ENCODE peak calls at places on chromosome 12, in seven cellular contexts. One of them, this sample, is unnamed.
A peak's percentile ranks its signal among the peaks of the same experiment; 100 is the strongest.

GRCh38 chr12:21562859-21563258 is 36.8 kb downstream of the SPX start:
- DNase-seq in PC-3: no peak
- DNase-seq in endothelial cell of umbilical vein: no peak
- DNase-seq in right lobe of liver: no peak
- DNase-seq in H9: no peak
- DNase-seq in uterus: no peak
- DNase-seq in testis: no peak
- DNase-seq in this sample: no peak

GRCh38 chr12:61808856-61809255 is 451.3 kb upstream of the USP15 start:
- DNase-seq in PC-3: peak; percentile 9
- DNase-seq in endothelial cell of umbilical vein: no peak
- DNase-seq in right lobe of liver: no peak
- DNase-seq in H9: no peak
- DNase-seq in uterus: no peak
- DNase-seq in testis: no peak
- DNase-seq in this sample: no peak

GRCh38 chr12:100799770-100800169 is 5.2 kb downstream of the ANO4 start:
- DNase-seq in PC-3: peak; percentile 27
- DNase-seq in endothelial cell of umbilical vein: no peak
- DNase-seq in right lobe of liver: no peak
- DNase-seq in H9: no peak
- DNase-seq in uterus: no peak
- DNase-seq in testis: no peak
- DNase-seq in this sample: no peak

GRCh38 chr12:108373111-108373510 is 34.0 kb upstream of the CMKLR1 start:
- DNase-seq in PC-3: peak; percentile 19
- DNase-seq in endothelial cell of umbilical vein: no peak
- DNase-seq in right lobe of liver: no peak
- DNase-seq in H9: no peak
- DNase-seq in uterus: no peak
- DNase-seq in testis: no peak
- DNase-seq in this sample: no peak

GRCh38 chr12:131457028-131457310 is 253.9 kb upstream of the SFSWAP start:
- DNase-seq in PC-3: no peak
- DNase-seq in endothelial cell of umbilical vein: no peak
- DNase-seq in right lobe of liver: no peak
- DNase-seq in H9: no peak
- DNase-seq in uterus: no peak
- DNase-seq in testis: no peak
- DNase-seq in this sample: no peak

GRCh38 chr12:131758016-131758739 is 47.3 kb downstream of the SFSWAP start:
- DNase-seq in PC-3: no peak
- DNase-seq in endothelial cell of umbilical vein: no peak
- DNase-seq in right lobe of liver: no peak
- DNase-seq in H9: no peak
- DNase-seq in uterus: no peak
- DNase-seq in testis: no peak
- DNase-seq in this sample: no peak

GRCh38 chr12:11707535-11707934 is 58.1 kb downstream of the ETV6 start:
- DNase-seq in PC-3: no peak
- DNase-seq in endothelial cell of umbilical vein: no peak
- DNase-seq in right lobe of liver: peak; percentile 85
- DNase-seq in H9: no peak
- DNase-seq in uterus: no peak
- DNase-seq in testis: no peak
- DNase-seq in this sample: peak; percentile 81

GRCh38 chr12:54984602-54985376 is at the start of gene TESPA1:
- DNase-seq in PC-3: no peak
- DNase-seq in endothelial cell of umbilical vein: no peak
- DNase-seq in right lobe of liver: peak; percentile 68
- DNase-seq in H9: no peak
- DNase-seq in uterus: peak; percentile 31
- DNase-seq in testis: peak; percentile 55
- DNase-seq in this sample: no peak

GRCh38 chr12:2117541-2117940 is 64.8 kb downstream of the CACNA1C start:
- DNase-seq in PC-3: no peak
- DNase-seq in endothelial cell of umbilical vein: no peak
- DNase-seq in right lobe of liver: no peak
- DNase-seq in H9: no peak
- DNase-seq in uterus: peak; percentile 15
- DNase-seq in testis: no peak
- DNase-seq in this sample: no peak

GRCh38 chr12:130787445-130788410 is 51.3 kb downstream of the STX2 start:
- DNase-seq in PC-3: no peak
- DNase-seq in endothelial cell of umbilical vein: no peak
- DNase-seq in right lobe of liver: no peak
- DNase-seq in H9: peak; percentile 96
- DNase-seq in uterus: no peak
- DNase-seq in testis: no peak
- DNase-seq in this sample: no peak

GRCh38 chr12:19576421-19576925 is 137.2 kb downstream of the AEBP2 start:
- DNase-seq in PC-3: no peak
- DNase-seq in endothelial cell of umbilical vein: peak; percentile 64
- DNase-seq in right lobe of liver: no peak
- DNase-seq in H9: no peak
- DNase-seq in uterus: no peak
- DNase-seq in testis: no peak
- DNase-seq in this sample: no peak

GRCh38 chr12:21941522-21942376 is 523 bp upstream of the ABCC9 start:
- DNase-seq in PC-3: no peak
- DNase-seq in endothelial cell of umbilical vein: peak; percentile 20
- DNase-seq in right lobe of liver: peak; percentile 87
- DNase-seq in H9: peak; percentile 75
- DNase-seq in uterus: peak; percentile 78
- DNase-seq in testis: peak; percentile 15
- DNase-seq in this sample: no peak

GRCh38 chr12:2387051-2387834 is 334.5 kb downstream of the CACNA1C start:
- DNase-seq in PC-3: no peak
- DNase-seq in endothelial cell of umbilical vein: no peak
- DNase-seq in right lobe of liver: no peak
- DNase-seq in H9: peak; percentile 24
- DNase-seq in uterus: no peak
- DNase-seq in testis: no peak
- DNase-seq in this sample: no peak

GRCh38 chr12:80988986-80989385 is 51.3 kb upstream of the LIN7A start:
- DNase-seq in PC-3: no peak
- DNase-seq in endothelial cell of umbilical vein: no peak
- DNase-seq in right lobe of liver: no peak
- DNase-seq in H9: no peak
- DNase-seq in uterus: no peak
- DNase-seq in testis: no peak
- DNase-seq in this sample: no peak

GRCh38 chr12:39372929-39373328 is 70.0 kb downstream of the KIF21A start:
- DNase-seq in PC-3: peak; percentile 69
- DNase-seq in endothelial cell of umbilical vein: peak; percentile 19
- DNase-seq in right lobe of liver: no peak
- DNase-seq in H9: no peak
- DNase-seq in uterus: no peak
- DNase-seq in testis: no peak
- DNase-seq in this sample: no peak

GRCh38 chr12:25549120-25549519 is 4.0 kb downstream of the LMNTD1 start:
- DNase-seq in PC-3: no peak
- DNase-seq in endothelial cell of umbilical vein: no peak
- DNase-seq in right lobe of liver: no peak
- DNase-seq in H9: no peak
- DNase-seq in uterus: no peak
- DNase-seq in testis: no peak
- DNase-seq in this sample: no peak

GRCh38 chr12:52119398-52120254 is 40.1 kb downstream of the SMIM41 start:
- DNase-seq in PC-3: peak; percentile 67
- DNase-seq in endothelial cell of umbilical vein: peak; percentile 35
- DNase-seq in right lobe of liver: peak; percentile 88
- DNase-seq in H9: peak; percentile 96
- DNase-seq in uterus: no peak
- DNase-seq in testis: peak; percentile 71
- DNase-seq in this sample: no peak

GRCh38 chr12:124828264-124829007 is 35.2 kb downstream of the SCARB1 start:
- DNase-seq in PC-3: peak; percentile 72
- DNase-seq in endothelial cell of umbilical vein: no peak
- DNase-seq in right lobe of liver: peak; percentile 91
- DNase-seq in H9: no peak
- DNase-seq in uterus: no peak
- DNase-seq in testis: no peak
- DNase-seq in this sample: no peak

GRCh38 chr12:34109390-34109789 is 87.1 kb downstream of the ALG10 start:
- DNase-seq in PC-3: no peak
- DNase-seq in endothelial cell of umbilical vein: no peak
- DNase-seq in right lobe of liver: no peak
- DNase-seq in H9: no peak
- DNase-seq in uterus: no peak
- DNase-seq in testis: no peak
- DNase-seq in this sample: no peak
- H3K9me3 ChIP-seq in PC-3: no peaks in the 10 kb centered on the region
- H3K9me3 ChIP-seq in endothelial cell of umbilical vein: no peaks in the 10 kb centered on the region
- H3K9me3 ChIP-seq in right lobe of liver: no peaks in the 10 kb centered on the region
- H3K9me3 ChIP-seq in H9: peaks cover 23% of the 10 kb centered on the region
- H3K9me3 ChIP-seq in uterus: no peaks in the 10 kb centered on the region
- H3K9me3 ChIP-seq in testis: no peaks in the 10 kb centered on the region
- H3K9me3 ChIP-seq in this sample: no peaks in the 10 kb centered on the region

GRCh38 chr12:57487597-57488396 is at the start of gene MARS1:
- DNase-seq in PC-3: peak; percentile 98
- DNase-seq in endothelial cell of umbilical vein: peak; percentile 95
- DNase-seq in right lobe of liver: peak; percentile 96
- DNase-seq in H9: peak; percentile 97
- DNase-seq in uterus: peak; percentile 95
- DNase-seq in testis: peak; percentile 99
- DNase-seq in this sample: peak; percentile 94
- TF ChIP-seq CTCF in PC-3: peak; percentile 49
- TF ChIP-seq CTCF in endothelial cell of umbilical vein: no peak
- TF ChIP-seq CTCF in right lobe of liver: no peak
- TF ChIP-seq CTCF in H9: peak; percentile 35
- TF ChIP-seq CTCF in uterus: peak; percentile 36
- TF ChIP-seq CTCF in testis: no peak
- TF ChIP-seq CTCF in this sample: no peak

GRCh38 chr12:78759387-78759786 is 105.2 kb upstream of the SYT1 start:
- DNase-seq in PC-3: peak; percentile 15
- DNase-seq in endothelial cell of umbilical vein: peak; percentile 75
- DNase-seq in right lobe of liver: no peak
- DNase-seq in H9: peak; percentile 38
- DNase-seq in uterus: no peak
- DNase-seq in testis: no peak
- DNase-seq in this sample: peak; percentile 91
- H3K9me3 ChIP-seq in PC-3: no peaks in the 10 kb centered on the region
- H3K9me3 ChIP-seq in endothelial cell of umbilical vein: no peaks in the 10 kb centered on the region
- H3K9me3 ChIP-seq in right lobe of liver: no peaks in the 10 kb centered on the region
- H3K9me3 ChIP-seq in H9: no peaks in the 10 kb centered on the region
- H3K9me3 ChIP-seq in uterus: no peaks in the 10 kb centered on the region
- H3K9me3 ChIP-seq in testis: no peaks in the 10 kb centered on the region
- H3K9me3 ChIP-seq in this sample: no peaks in the 10 kb centered on the region

GRCh38 chr12:66548338-66549049 is 130.4 kb downstream of the GRIP1 start:
- DNase-seq in PC-3: peak; percentile 24
- DNase-seq in endothelial cell of umbilical vein: no peak
- DNase-seq in right lobe of liver: no peak
- DNase-seq in H9: no peak
- DNase-seq in uterus: no peak
- DNase-seq in testis: no peak
- DNase-seq in this sample: no peak
- TF ChIP-seq CTCF in PC-3: peak; percentile 52
- TF ChIP-seq CTCF in endothelial cell of umbilical vein: no peak
- TF ChIP-seq CTCF in right lobe of liver: no peak
- TF ChIP-seq CTCF in H9: peak; percentile 63
- TF ChIP-seq CTCF in uterus: no peak
- TF ChIP-seq CTCF in testis: no peak
- TF ChIP-seq CTCF in this sample: no peak

GRCh38 chr12:84408936-84409335 is 503.7 kb downstream of the SLC6A15 start:
- DNase-seq in PC-3: no peak
- DNase-seq in endothelial cell of umbilical vein: no peak
- DNase-seq in right lobe of liver: no peak
- DNase-seq in H9: no peak
- DNase-seq in uterus: no peak
- DNase-seq in testis: no peak
- DNase-seq in this sample: no peak

GRCh38 chr12:84411031-84411430 is 501.6 kb downstream of the SLC6A15 start:
- DNase-seq in PC-3: no peak
- DNase-seq in endothelial cell of umbilical vein: no peak
- DNase-seq in right lobe of liver: no peak
- DNase-seq in H9: no peak
- DNase-seq in uterus: no peak
- DNase-seq in testis: no peak
- DNase-seq in this sample: peak; percentile 46

GRCh38 chr12:84413656-84414055 is 498.9 kb downstream of the SLC6A15 start:
- DNase-seq in PC-3: no peak
- DNase-seq in endothelial cell of umbilical vein: no peak
- DNase-seq in right lobe of liver: no peak
- DNase-seq in H9: no peak
- DNase-seq in uterus: no peak
- DNase-seq in testis: no peak
- DNase-seq in this sample: no peak
- H3K9me3 ChIP-seq in PC-3: no peaks in the 10 kb centered on the region
- H3K9me3 ChIP-seq in endothelial cell of umbilical vein: no peaks in the 10 kb centered on the region
- H3K9me3 ChIP-seq in right lobe of liver: no peaks in the 10 kb centered on the region
- H3K9me3 ChIP-seq in H9: no peaks in the 10 kb centered on the region
- H3K9me3 ChIP-seq in uterus: no peaks in the 10 kb centered on the region
- H3K9me3 ChIP-seq in testis: no peaks in the 10 kb centered on the region
- H3K9me3 ChIP-seq in this sample: no peaks in the 10 kb centered on the region

DNA sequence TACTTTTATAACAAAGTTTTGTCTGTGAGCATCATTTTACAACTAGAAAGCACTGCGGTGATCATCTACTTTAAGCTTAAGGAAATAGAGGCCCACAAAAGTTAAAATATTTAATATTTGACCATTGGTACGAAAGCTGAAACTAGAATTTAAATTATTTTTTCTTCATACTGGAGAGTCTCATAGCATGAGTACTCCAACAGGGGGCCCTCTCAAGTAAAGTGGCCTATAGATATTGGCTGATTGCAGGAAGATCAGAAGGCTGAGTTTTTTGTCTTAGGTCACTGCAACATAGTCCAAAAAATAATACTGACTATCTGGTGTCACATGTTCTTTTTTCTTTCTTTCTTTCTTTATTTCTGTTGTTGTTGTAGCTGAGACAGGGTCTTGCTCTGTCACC is 75.3 kb upstream of the ZDHHC17 start:
- DNase-seq in PC-3: no peak
- DNase-seq in endothelial cell of umbilical vein: no peak
- DNase-seq in right lobe of liver: no peak
- DNase-seq in H9: no peak
- DNase-seq in uterus: no peak
- DNase-seq in testis: no peak
- DNase-seq in this sample: no peak
- TF ChIP-seq CTCF in PC-3: peak; percentile 51
- TF ChIP-seq CTCF in endothelial cell of umbilical vein: peak; percentile 13
- TF ChIP-seq CTCF in right lobe of liver: peak; percentile 16
- TF ChIP-seq CTCF in H9: peak; percentile 75
- TF ChIP-seq CTCF in uterus: no peak
- TF ChIP-seq CTCF in testis: peak; percentile 17
- TF ChIP-seq CTCF in this sample: peak; percentile 56

GRCh38 chr12:99686142-99686541 is 38.6 kb downstream of the GARIN6 start:
- DNase-seq in PC-3: no peak
- DNase-seq in endothelial cell of umbilical vein: no peak
- DNase-seq in right lobe of liver: no peak
- DNase-seq in H9: no peak
- DNase-seq in uterus: no peak
- DNase-seq in testis: no peak
- DNase-seq in this sample: no peak

GRCh38 chr12:99680276-99680675 is 32.7 kb downstream of the GARIN6 start:
- DNase-seq in PC-3: no peak
- DNase-seq in endothelial cell of umbilical vein: no peak
- DNase-seq in right lobe of liver: no peak
- DNase-seq in H9: no peak
- DNase-seq in uterus: no peak
- DNase-seq in testis: no peak
- DNase-seq in this sample: no peak
- H3K9me3 ChIP-seq in PC-3: no peaks in the 10 kb centered on the region
- H3K9me3 ChIP-seq in endothelial cell of umbilical vein: no peaks in the 10 kb centered on the region
- H3K9me3 ChIP-seq in right lobe of liver: no peaks in the 10 kb centered on the region
- H3K9me3 ChIP-seq in H9: no peaks in the 10 kb centered on the region
- H3K9me3 ChIP-seq in uterus: no peaks in the 10 kb centered on the region
- H3K9me3 ChIP-seq in testis: no peaks in the 10 kb centered on the region
- H3K9me3 ChIP-seq in this sample: no peaks in the 10 kb centered on the region

This sample was measured in BE2C.